ENCODE peak calls at places on chromosome 14, in nine cellular contexts. S, D, C, E, K, T, W, Z and H are unnamed samples.

GRCh38 chr14:104137297-104138097 is 890 bp upstream of the KIF26A start:
- DNase-seq in D (peak; percentile 69), W (peak; percentile 76), Z (peak; percentile 26), K (no peak), E (peak; percentile 63), T (peak; percentile 4), C (peak; percentile 55), S (peak; percentile 68), H (peak; percentile 83)

GRCh38 chr14:67982711-67983608 is 163.4 kb downstream of the RAD51B start:
- DNase-seq in C (no peak), E (no peak), S (no peak), D (no peak), K (no peak), Z (no peak), T (peak; percentile 7), W (no peak), H (no peak)

GRCh38 chr14:26849514-26849913 is 251.7 kb upstream of the NOVA1 start:
- DNase-seq in S (no peak), K (no peak), W (no peak), Z (no peak), D (no peak), C (no peak), T (no peak), E (no peak), H (no peak)

GRCh38 chr14:41875113-41875512 is 268.4 kb downstream of the LRFN5 start:
- DNase-seq in D (no peak), K (no peak), T (no peak), S (no peak), Z (no peak), W (no peak), E (no peak), C (no peak), H (no peak)

GRCh38 chr14:77243853-77244252 is 27.2 kb downstream of the NGB start:
- DNase-seq in Z (no peak), S (no peak), T (no peak), E (no peak), K (no peak), C (peak; percentile 8), W (no peak), D (no peak), H (no peak)

GRCh38 chr14:50619569-50620141 is 48.5 kb downstream of the SAV1 start:
- DNase-seq in D (peak; percentile 55), S (no peak), W (peak; percentile 34), E (no peak), T (peak; percentile 65), K (no peak), Z (peak; percentile 4), C (peak; percentile 66), H (no peak)

GRCh38 chr14:54175298-54175942 is 218.8 kb upstream of the BMP4 start:
- DNase-seq in W (peak; percentile 55), C (peak; percentile 71), Z (peak; percentile 29), T (peak; percentile 73), K (peak; percentile 88), D (peak; percentile 94), E (peak; percentile 73), S (no peak), H (no peak)

GRCh38 chr14:93014038-93015023 is 91.4 kb downstream of the CHGA start:
- DNase-seq in E (no peak), Z (no peak), D (no peak), S (no peak), T (no peak), W (no peak), K (no peak), C (no peak), H (no peak)

GRCh38 chr14:53128706-53129105 is 24.4 kb downstream of the DDHD1 start:
- DNase-seq in T (no peak), D (no peak), K (no peak), W (no peak), Z (no peak), C (no peak), S (no peak), E (no peak), H (no peak)

GRCh38 chr14:87830443-87831096 is 162.4 kb downstream of the GALC start:
- DNase-seq in D (no peak), W (no peak), C (no peak), S (no peak), K (no peak), Z (no peak), T (no peak), E (no peak), H (no peak)

GRCh38 chr14:37903561-37904191 is 304.0 kb upstream of the SSTR1 start:
- DNase-seq in E (peak; percentile 9), K (peak; percentile 49), W (peak; percentile 13), Z (no peak), S (no peak), D (peak; percentile 75), T (peak; percentile 59), C (peak; percentile 29), H (no peak)

GRCh38 chr14:56057071-56057865 is 60.9 kb upstream of the PELI2 start:
- DNase-seq in C (no peak), T (no peak), Z (no peak), K (no peak), S (no peak), D (peak; percentile 84), W (no peak), E (no peak), H (no peak)

GRCh38 chr14:51507556-51508511 is 143.9 kb upstream of the FRMD6 start:
- DNase-seq in E (no peak), D (peak; percentile 81), S (peak; percentile 66), Z (peak; percentile 43), K (peak; percentile 54), C (no peak), T (peak; percentile 28), W (no peak), H (peak; percentile 48)

GRCh38 chr14:71539660-71540285 is 392.5 kb upstream of the RGS6 start:
- DNase-seq in W (no peak), C (no peak), D (no peak), T (no peak), Z (peak; percentile 35), E (no peak), K (no peak), S (no peak), H (peak; percentile 93)

GRCh38 chr14:76576047-76576741 is 185.1 kb upstream of the VASH1 start:
- DNase-seq in W (no peak), K (no peak), D (no peak), E (no peak), C (no peak), S (no peak), Z (no peak), T (peak; percentile 1), H (no peak)

GRCh38 chr14:69501362-69501964 is 16.9 kb downstream of the PLEKHD1 start:
- DNase-seq in S (peak; percentile 72), T (peak; percentile 15), Z (peak; percentile 4), C (no peak), K (no peak), D (peak; percentile 27), E (no peak), W (no peak), H (peak; percentile 94)

GRCh38 chr14:64196668-64197411 is 97.3 kb downstream of the ESR2 start:
- DNase-seq in D (peak; percentile 88), T (peak; percentile 64), Z (peak; percentile 82), S (peak; percentile 51), K (no peak), W (no peak), E (peak; percentile 38), C (peak; percentile 65), H (peak; percentile 67)

GRCh38 chr14:67541448-67542387 is 8.6 kb downstream of the PLEKHH1 start:
- DNase-seq in E (peak; percentile 31), C (no peak), T (no peak), Z (no peak), S (no peak), D (peak; percentile 38), K (no peak), W (no peak), H (no peak)

GRCh38 chr14:32407170-32407569 is 78.1 kb downstream of the AKAP6 start:
- DNase-seq in Z (no peak), E (no peak), C (no peak), W (no peak), T (peak; percentile 13), D (no peak), K (no peak), S (no peak), H (peak; percentile 10)

GRCh38 chr14:76203086-76204001 is 51.6 kb downstream of the GPATCH2L start:
- DNase-seq in K (peak; percentile 74), D (no peak), E (peak; percentile 6), Z (no peak), S (no peak), W (peak; percentile 77), T (peak; percentile 100), C (peak; percentile 88), H (no peak)

GRCh38 chr14:77882631-77883030 is 82.7 kb downstream of the ADCK1 start:
- DNase-seq in K (no peak), Z (no peak), S (no peak), D (peak; percentile 50), C (no peak), E (no peak), T (no peak), W (no peak), H (no peak)

GRCh38 chr14:34018564-34019244 is 67.8 kb upstream of the EGLN3 start:
- DNase-seq in E (no peak), Z (peak; percentile 14), C (peak; percentile 57), K (no peak), W (no peak), D (peak; percentile 17), S (peak; percentile 54), T (no peak), H (no peak)

GRCh38 chr14:36582011-36582873 is at the start of gene NKX2-8:
- DNase-seq in Z (no peak), C (no peak), K (no peak), S (no peak), T (no peak), E (no peak), W (peak; percentile 49), D (peak; percentile 52), H (no peak)

GRCh38 chr14:72847721-72848120 is 46.2 kb downstream of the DPF3 start:
- DNase-seq in S (no peak), C (no peak), T (no peak), D (no peak), W (no peak), E (no peak), Z (no peak), K (no peak), H (no peak)

GRCh38 chr14:55025948-55026347 is 951 bp downstream of the WDHD1 start:
- DNase-seq in S (no peak), E (no peak), Z (no peak), T (no peak), K (no peak), D (peak; percentile 6), W (no peak), C (no peak), H (no peak)